ENCODE peak calls at places on chromosomes 5 and 9, in eight cellular contexts. B, G, Z, Q, W, D, J and S are unnamed samples. For H3K4me1 and H3K36me3, the result is how much of the 10 kb centered on the place peaks cover.

GRCh38 chr9:31275419-31275818 is 1109.0 kb upstream of the ACO1 start:
- DNase-seq in B (no peak), G (no peak), Z (no peak), Q (no peak), W (peak), D (no peak), J (no peak), S (no peak)

GRCh38 chr5:38258037-38258318 is 381 bp upstream of the EGFLAM start:
- DNase-seq in B (no peak), G (no peak), Z (no peak), Q (no peak), W (no peak), D (no peak), J (no peak), S (no peak)

GRCh38 chr9:84404095-84404686 is 63.6 kb upstream of the SLC28A3 start:
- DNase-seq in B (no peak), G (peak), Z (no peak), Q (no peak), W (no peak), D (no peak), J (no peak), S (no peak)

GRCh38 chr9:110835404-110835803 is 166.8 kb downstream of the MUSK start:
- DNase-seq in B (no peak), G (no peak), Z (peak), Q (no peak), W (peak), D (no peak), J (no peak), S (no peak)

GRCh38 chr5:98768160-98769005 is 5.1 kb upstream of the RGMB start:
- DNase-seq in B (peak), G (peak), Z (peak), Q (no peak), W (no peak), D (peak), J (peak), S (no peak)

GRCh38 chr5:139752506-139753350 is 42.9 kb upstream of the PSD2 start:
- DNase-seq in B (no peak), G (no peak), Z (peak), Q (no peak), W (no peak), D (no peak), J (no peak), S (no peak)

GRCh38 chr5:117590944-117591343 is 1016.3 kb upstream of the SEMA6A start:
- DNase-seq in B (no peak), G (peak), Z (no peak), Q (no peak), W (no peak), D (no peak), J (no peak), S (no peak)

GRCh38 chr5:138753794-138754698 is 821 bp downstream of the CTNNA1 start:
- DNase-seq in B (no peak), G (no peak), Z (peak), Q (no peak), W (peak), D (peak), J (peak), S (peak)

GRCh38 chr5:181130832-181131496 is at the start of gene OR2V1:
- DNase-seq in B (no peak), G (no peak), Z (no peak), Q (no peak), W (no peak), D (no peak), J (no peak), S (peak)

GRCh38 chr9:111566234-111566633 is 33.2 kb downstream of the PTGR1 start:
- DNase-seq in B (no peak), G (no peak), Z (no peak), Q (no peak), W (no peak), D (peak), J (no peak), S (no peak)

GRCh38 chr9:21677834-21678233 is 124.6 kb upstream of the MTAP start:
- DNase-seq in B (no peak), G (no peak), Z (peak), Q (no peak), W (peak), D (no peak), J (no peak), S (no peak)

GRCh38 chr9:130672933-130673615 is 8.7 kb downstream of the PRDM12 start:
- DNase-seq in B (no peak), G (no peak), Z (no peak), Q (no peak), W (no peak), D (no peak), J (no peak), S (no peak)

GRCh38 chr5:104513194-104513602 is 950.6 kb upstream of the NUDT12 start:
- DNase-seq in B (no peak), G (no peak), Z (peak), Q (no peak), W (peak), D (peak), J (no peak), S (no peak)

GRCh38 chr9:33234511-33235467 is 5.2 kb upstream of the SPINK4 start:
- DNase-seq in B (no peak), G (no peak), Z (no peak), Q (no peak), W (no peak), D (no peak), J (no peak), S (no peak)

GRCh38 chr5:91906494-91906893 is 523.4 kb upstream of the ARRDC3 start:
- DNase-seq in B (no peak), G (no peak), Z (no peak), Q (no peak), W (no peak), D (no peak), J (no peak), S (no peak)

GRCh38 chr9:134054891-134055811 is 12.7 kb downstream of the BRD3 start:
- DNase-seq in B (no peak), G (no peak), Z (no peak), Q (no peak), W (no peak), D (peak), J (peak), S (peak)

GRCh38 chr5:67179695-67180302 is 16.8 kb downstream of the CD180 start:
- DNase-seq in B (no peak), G (no peak), Z (no peak), Q (no peak), W (no peak), D (no peak), J (no peak), S (no peak)

GRCh38 chr9:124398191-124398590 is 17.1 kb downstream of the PSMB7 start:
- DNase-seq in B (no peak), G (no peak), Z (no peak), Q (no peak), W (no peak), D (no peak), J (no peak), S (no peak)

GRCh38 chr5:172004824-172005237 is 1.6 kb downstream of the FBXW11 start:
- DNase-seq in B (peak), G (peak), Z (peak), Q (no peak), W (no peak), D (peak), J (no peak), S (no peak)

GRCh38 chr5:154779105-154779504 is 23.9 kb downstream of the LARP1 start:
- DNase-seq in B (no peak), G (no peak), Z (peak), Q (no peak), W (peak), D (peak), J (no peak), S (no peak)

GRCh38 chr5:14327624-14328023 is 184.5 kb downstream of the TRIO start:
- DNase-seq in B (no peak), G (no peak), Z (peak), Q (no peak), W (no peak), D (no peak), J (no peak), S (no peak)

GRCh38 chr5:143865421-143865820 is 53.5 kb downstream of the HMHB1 start:
- DNase-seq in B (no peak), G (no peak), Z (no peak), Q (no peak), W (no peak), D (no peak), J (no peak), S (no peak)

GRCh38 chr5:54792611-54793404 is 192.6 kb downstream of the ESM1 start:
- DNase-seq in B (no peak), G (no peak), Z (peak), Q (no peak), W (no peak), D (no peak), J (no peak), S (no peak)

GRCh38 chr9:19618816-19619215 is 170.0 kb downstream of the SLC24A2 start:
- DNase-seq in B (no peak), G (no peak), Z (no peak), Q (no peak), W (no peak), D (no peak), J (no peak), S (no peak)

GRCh38 chr9:2616726-2617377 is 4.7 kb upstream of the VLDLR start:
- DNase-seq in B (no peak), G (no peak), Z (no peak), Q (no peak), W (no peak), D (no peak), J (no peak), S (no peak)

GRCh38 chr5:82584631-82585030 is 306.5 kb upstream of the RPS23 start:
- DNase-seq in B (no peak), G (no peak), Z (no peak), Q (no peak), W (no peak), D (no peak), J (no peak), S (no peak)

GRCh38 chr9:4502444-4502843 is 12.2 kb downstream of the SLC1A1 start:
- DNase-seq in B (no peak), G (no peak), Z (no peak), Q (no peak), W (no peak), D (no peak), J (no peak), S (no peak)

GRCh38 chr9:133813749-133814585 is 75.8 kb upstream of the SARDH start:
- DNase-seq in B (no peak), G (no peak), Z (no peak), Q (no peak), W (no peak), D (peak), J (peak), S (no peak)

GRCh38 chr9:86141843-86142242 is 42.5 kb upstream of the GOLM1 start:
- DNase-seq in B (no peak), G (no peak), Z (no peak), Q (no peak), W (no peak), D (no peak), J (no peak), S (no peak)

GRCh38 chr5:122844136-122844915 is 1.1 kb upstream of the SNX24 start:
- DNase-seq in B (peak), G (peak), Z (no peak), Q (no peak), W (peak), D (peak), J (no peak), S (no peak)

GRCh38 chr5:10892135-10892910 is 131.3 kb upstream of the DAP start:
- DNase-seq in B (no peak), G (no peak), Z (no peak), Q (no peak), W (no peak), D (no peak), J (no peak), S (no peak)

GRCh38 chr5:157761690-157762611 is 18.4 kb downstream of the LSM11 start:
- DNase-seq in B (peak), G (peak), Z (peak), Q (no peak), W (no peak), D (peak), J (no peak), S (no peak)

GRCh38 chr5:176823076-176823481 is 12.7 kb downstream of the UNC5A start:
- DNase-seq in B (no peak), G (peak), Z (no peak), Q (no peak), W (peak), D (no peak), J (no peak), S (no peak)

GRCh38 chr5:45038366-45038987 is 229.7 kb downstream of the MRPS30 start:
- DNase-seq in B (no peak), G (peak), Z (no peak), Q (no peak), W (no peak), D (no peak), J (no peak), S (no peak)

GRCh38 chr9:121976751-121977150 is 116.4 kb downstream of the TTLL11 start:
- DNase-seq in B (no peak), G (peak), Z (peak), Q (no peak), W (no peak), D (no peak), J (no peak), S (no peak)

GRCh38 chr5:124839371-124839998 is 93.0 kb upstream of the ZNF608 start:
- DNase-seq in B (no peak), G (no peak), Z (peak), Q (no peak), W (no peak), D (no peak), J (no peak), S (no peak)

DNA sequence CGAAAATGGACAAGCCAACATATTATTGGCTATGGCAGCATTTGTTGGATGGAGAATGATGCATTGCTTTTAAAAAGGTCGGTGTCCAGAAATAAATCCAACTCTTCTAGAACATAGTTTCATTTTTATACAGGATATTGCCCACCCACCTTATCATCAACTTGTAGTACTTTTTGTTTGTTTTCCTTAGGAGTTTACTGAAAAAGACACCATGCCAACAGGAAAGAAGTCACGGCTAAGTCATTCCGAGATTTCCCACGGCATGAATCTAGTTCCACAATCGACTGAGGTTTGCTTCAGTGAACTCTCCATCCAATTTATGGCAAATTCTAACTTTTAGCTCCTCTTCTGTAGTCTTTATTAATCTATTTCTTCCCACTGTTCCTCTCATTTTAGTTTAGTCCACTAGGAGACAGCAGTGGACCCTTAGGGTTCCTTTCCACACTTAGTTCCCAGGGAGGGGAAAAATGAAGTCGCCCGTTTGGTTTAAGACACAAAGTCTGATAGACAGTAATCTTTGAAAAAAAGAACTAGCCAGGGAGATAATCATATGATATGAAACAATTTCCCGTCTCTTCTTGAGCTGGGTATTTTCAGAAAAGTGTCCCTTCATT is 237.5 kb downstream of the AP3B1 start:
- DNase-seq in B (no peak), G (no peak), Z (no peak), Q (no peak), W (no peak), D (no peak), J (no peak), S (no peak)
- H3K4me1 ChIP-seq in B (under half), G (under half), Z (under half), Q (under half), W (under half), D (under half), J (under half), S (under half)

GRCh38 chr9:108978121-108978694 is 35.1 kb downstream of the CTNNAL1 start:
- DNase-seq in B (no peak), G (no peak), Z (no peak), Q (no peak), W (no peak), D (no peak), J (no peak), S (no peak)

GRCh38 chr9:108980893-108981292 is 32.4 kb downstream of the CTNNAL1 start:
- DNase-seq in B (no peak), G (no peak), Z (no peak), Q (no peak), W (no peak), D (no peak), J (no peak), S (no peak)

DNA sequence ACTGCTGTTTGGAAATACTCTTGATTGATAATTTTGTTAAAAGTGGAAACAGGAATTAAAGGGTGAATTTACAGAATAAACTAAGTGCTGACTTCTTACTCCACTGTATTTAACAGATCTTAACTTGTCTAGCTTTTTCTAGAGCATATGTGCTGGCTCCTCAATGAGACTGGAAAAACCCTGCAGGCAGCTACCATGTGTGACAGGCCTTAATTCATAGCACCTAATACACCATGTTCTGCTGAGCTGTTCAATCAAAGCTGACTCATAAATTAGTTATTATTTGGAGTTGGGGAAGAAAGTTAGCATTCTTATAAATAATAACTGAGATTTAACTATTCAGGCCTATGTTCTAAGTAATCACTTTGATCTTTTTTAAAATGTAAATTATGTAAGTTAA is 29.4 kb downstream of the CTNNAL1 start:
- DNase-seq in B (no peak), G (no peak), Z (no peak), Q (no peak), W (no peak), D (no peak), J (no peak), S (no peak)
- H3K36me3 ChIP-seq in B (under half), G (under half), Z (under half), Q (under half), W (under half), D (under half), J (under half), S (half or more)

GRCh38 chr5:159088371-159088770 is 11.3 kb downstream of the EBF1 start:
- DNase-seq in B (no peak), G (peak), Z (no peak), Q (no peak), W (no peak), D (no peak), J (no peak), S (no peak)

GRCh38 chr5:159089675-159090074 is 10.0 kb downstream of the EBF1 start:
- DNase-seq in B (no peak), G (no peak), Z (no peak), Q (no peak), W (no peak), D (no peak), J (no peak), S (no peak)

GRCh38 chr5:159092288-159092687 is 7.4 kb downstream of the EBF1 start:
- DNase-seq in B (no peak), G (no peak), Z (no peak), Q (no peak), W (no peak), D (no peak), J (no peak), S (no peak)

GRCh38 chr5:159091596-159091995 is 8.1 kb downstream of the EBF1 start:
- DNase-seq in B (no peak), G (no peak), Z (no peak), Q (no peak), W (no peak), D (no peak), J (no peak), S (no peak)

GRCh38 chr5:159091051-159091450 is 8.7 kb downstream of the EBF1 start:
- DNase-seq in B (no peak), G (no peak), Z (no peak), Q (no peak), W (no peak), D (no peak), J (no peak), S (no peak)
- H3K4me1 ChIP-seq in B (under half), G (half or more), Z (under half), Q (under half), W (under half), D (under half), J (under half), S (under half)

DNA sequence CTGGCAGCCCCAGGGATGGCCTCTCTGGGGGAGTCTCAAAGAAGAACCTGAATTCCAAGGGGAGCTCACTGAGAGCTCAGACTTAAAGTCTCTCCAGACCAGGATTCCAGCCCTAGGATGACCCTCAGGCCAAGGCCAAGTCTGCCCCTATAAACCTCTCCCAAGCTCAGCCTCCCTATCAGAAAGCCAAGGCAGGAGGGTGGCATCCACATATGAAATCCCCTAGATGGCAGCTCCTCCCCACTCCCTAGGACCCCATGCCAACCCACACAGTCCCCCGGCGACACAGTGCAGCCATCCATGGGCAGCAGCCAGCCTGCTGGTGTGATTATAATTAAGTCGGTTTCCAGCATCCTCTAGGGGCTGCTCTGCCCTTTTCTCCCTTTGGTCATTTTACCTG is 269.9 kb downstream of the CDK5RAP2 start:
- DNase-seq in B (no peak), G (no peak), Z (no peak), Q (no peak), W (no peak), D (no peak), J (no peak), S (no peak)
- H3K36me3 ChIP-seq in B (under half), G (under half), Z (under half), Q (under half), W (under half), D (under half), J (under half), S (under half)